ENCODE peak calls at places on chromosome 5, in five cellular contexts. V, I, M, Y and R are unnamed samples.

GRCh38 chr5:132746592-132747063 is 598 bp upstream of the CCNI2 start:
- DNase-seq in V (peak), Y (peak), I (peak), M (peak), R (no peak)

GRCh38 chr5:179301796-179302195 is 43.5 kb downstream of the ADAMTS2 start:
- DNase-seq in I (no peak), Y (no peak), V (no peak), M (no peak), R (no peak)

GRCh38 chr5:147098233-147098790 is 136.5 kb upstream of the STK32A start:
- DNase-seq in V (no peak), Y (no peak), M (no peak), I (no peak), R (peak)

GRCh38 chr5:39629946-39630345 is 205.2 kb upstream of the DAB2 start:
- DNase-seq in I (no peak), V (no peak), M (no peak), Y (no peak), R (no peak)

GRCh38 chr5:180787711-180788431 is 14.7 kb downstream of the MGAT1 start:
- DNase-seq in M (no peak), Y (no peak), I (no peak), V (no peak), R (peak)

GRCh38 chr5:54832846-54833245 is 152.5 kb downstream of the ESM1 start:
- DNase-seq in M (no peak), Y (no peak), V (no peak), I (no peak), R (no peak)

GRCh38 chr5:113487779-113488644 is at the start of gene MCC:
- DNase-seq in Y (no peak), V (peak), I (peak), M (peak), R (peak)

GRCh38 chr5:173283318-173284288 is 44.6 kb downstream of the STC2 start:
- DNase-seq in I (peak), Y (peak), M (peak), V (peak), R (peak)

GRCh38 chr5:5363045-5363444 is 59.4 kb upstream of the ICE1 start:
- DNase-seq in I (no peak), V (no peak), M (no peak), Y (no peak), R (no peak)

GRCh38 chr5:37836173-37837100 is 3.4 kb downstream of the GDNF start:
- DNase-seq in V (no peak), I (no peak), Y (no peak), M (no peak), R (peak)

GRCh38 chr5:108101105-108101504 is 280.8 kb downstream of the FBXL17 start:
- DNase-seq in V (no peak), Y (no peak), M (no peak), I (no peak), R (peak)

GRCh38 chr5:77409870-77410621 is 82.1 kb downstream of the WDR41 start:
- DNase-seq in Y (no peak), V (no peak), M (no peak), I (no peak), R (no peak)

GRCh38 chr5:38051711-38052508 is 206.4 kb upstream of the EGFLAM start:
- DNase-seq in Y (no peak), V (no peak), I (no peak), M (no peak), R (no peak)

GRCh38 chr5:181566-181965 is 9.7 kb upstream of the LRRC14B start:
- DNase-seq in M (no peak), Y (no peak), I (no peak), V (no peak), R (no peak)

GRCh38 chr5:31449175-31449574 is 82.7 kb downstream of the DROSHA start:
- DNase-seq in I (no peak), M (no peak), V (no peak), Y (no peak), R (no peak)

GRCh38 chr5:78647838-78648358 is 674 bp downstream of the LHFPL2 start:
- DNase-seq in Y (no peak), V (no peak), M (no peak), I (no peak), R (peak)

GRCh38 chr5:122310886-122311285 is 1.2 kb upstream of the SNCAIP start:
- DNase-seq in Y (no peak), M (no peak), I (no peak), V (no peak), R (no peak)

GRCh38 chr5:107878676-107879075 is 207.9 kb upstream of the EFNA5 start:
- DNase-seq in M (no peak), I (no peak), V (no peak), Y (no peak), R (no peak)

GRCh38 chr5:172173771-172174170 is 14.3 kb downstream of the STK10 start:
- DNase-seq in I (peak), V (peak), Y (peak), M (no peak), R (no peak)

GRCh38 chr5:69285448-69286116 is 47.0 kb downstream of the CCDC125 start:
- DNase-seq in V (no peak), M (no peak), I (no peak), Y (no peak), R (no peak)

GRCh38 chr5:82356808-82357671 is 78.9 kb upstream of the RPS23 start:
- DNase-seq in I (peak), Y (peak), V (peak), M (peak), R (peak)

GRCh38 chr5:73299665-73300435 is 126.9 kb downstream of the TMEM174 start:
- DNase-seq in I (no peak), Y (no peak), M (no peak), V (no peak), R (no peak)

GRCh38 chr5:150764530-150764929 is 5.7 kb upstream of the DCTN4 start:
- DNase-seq in V (no peak), Y (no peak), M (no peak), I (no peak), R (no peak)

GRCh38 chr5:53246042-53246836 is 136.7 kb upstream of the MOCS2 start:
- DNase-seq in V (no peak), I (no peak), Y (no peak), M (no peak), R (peak)

GRCh38 chr5:471750-472058 is 28.7 kb downstream of the EXOC3 start:
- DNase-seq in Y (no peak), I (no peak), M (no peak), V (no peak), R (no peak)

GRCh38 chr5:147901555-147901954 is 4.8 kb downstream of the C5orf46 start:
- DNase-seq in M (no peak), I (no peak), V (no peak), Y (no peak), R (peak)

GRCh38 chr5:116563909-116564308 is 10.7 kb downstream of the SEMA6A start:
- DNase-seq in I (no peak), V (no peak), M (no peak), Y (no peak), R (no peak)